ENCODE peak calls at places on chromosomes 4 and X, in five cellular contexts. One of them, this sample, is unnamed.

GRCh38 chr4:955161-955921 is 18.0 kb downstream of the DGKQ start:
- DNase-seq in hepatocyte: no peak
- DNase-seq in GM10248: no peak
- DNase-seq in heart right ventricle: no peak
- DNase-seq in cardiac fibroblast: no peak
- DNase-seq in this sample: no peak

GRCh38 chr4:15034071-15034764 is 31.9 kb downstream of the CPEB2 start:
- DNase-seq in GM10248: no peak
- DNase-seq in heart right ventricle: no peak
- DNase-seq in hepatocyte: no peak
- DNase-seq in cardiac fibroblast: peak
- DNase-seq in this sample: no peak

GRCh38 chrX:1500701-1501624 is 36.0 kb downstream of the P2RY8 start:
- DNase-seq in hepatocyte: no peak
- DNase-seq in heart right ventricle: no peak
- DNase-seq in cardiac fibroblast: no peak
- DNase-seq in GM10248: peak
- DNase-seq in this sample: no peak

GRCh38 chrX:19382500-19383145 is 38.9 kb downstream of the PDHA1 start:
- DNase-seq in hepatocyte: peak
- DNase-seq in cardiac fibroblast: peak
- DNase-seq in GM10248: peak
- DNase-seq in heart right ventricle: peak
- DNase-seq in this sample: peak

GRCh38 chrX:65697915-65698796 is 30.7 kb downstream of the MSN start:
- DNase-seq in heart right ventricle: peak
- DNase-seq in cardiac fibroblast: peak
- DNase-seq in GM10248: peak
- DNase-seq in hepatocyte: no peak
- DNase-seq in this sample: no peak

GRCh38 chr4:146646601-146647000 is 7.9 kb downstream of the POU4F2 start:
- DNase-seq in cardiac fibroblast: no peak
- DNase-seq in heart right ventricle: no peak
- DNase-seq in GM10248: no peak
- DNase-seq in hepatocyte: no peak
- DNase-seq in this sample: no peak

GRCh38 chr4:6527683-6528595 is 47.0 kb upstream of the MAN2B2 start:
- DNase-seq in hepatocyte: no peak
- DNase-seq in heart right ventricle: no peak
- DNase-seq in cardiac fibroblast: no peak
- DNase-seq in GM10248: no peak
- DNase-seq in this sample: no peak

GRCh38 chr4:47531241-47531953 is 46.3 kb downstream of the ATP10D start:
- DNase-seq in heart right ventricle: no peak
- DNase-seq in GM10248: peak
- DNase-seq in hepatocyte: peak
- DNase-seq in cardiac fibroblast: peak
- DNase-seq in this sample: no peak

GRCh38 chr4:48967626-48968025 is 18.4 kb upstream of the CWH43 start:
- DNase-seq in heart right ventricle: no peak
- DNase-seq in GM10248: no peak
- DNase-seq in hepatocyte: no peak
- DNase-seq in cardiac fibroblast: no peak
- DNase-seq in this sample: no peak

GRCh38 chr4:156875697-156876096 is 95.9 kb downstream of the PDGFC start:
- DNase-seq in cardiac fibroblast: no peak
- DNase-seq in heart right ventricle: no peak
- DNase-seq in hepatocyte: no peak
- DNase-seq in GM10248: no peak
- DNase-seq in this sample: no peak

GRCh38 chr4:128424524-128425195 is 137.0 kb upstream of the PGRMC2 start:
- DNase-seq in cardiac fibroblast: peak
- DNase-seq in GM10248: no peak
- DNase-seq in hepatocyte: no peak
- DNase-seq in heart right ventricle: no peak
- DNase-seq in this sample: no peak

GRCh38 chr4:18021720-18022571 is at the start of gene LCORL:
- DNase-seq in heart right ventricle: peak
- DNase-seq in hepatocyte: peak
- DNase-seq in cardiac fibroblast: peak
- DNase-seq in GM10248: peak
- DNase-seq in this sample: peak
- TF ChIP-seq CTCF in heart right ventricle: peak
- TF ChIP-seq CTCF in hepatocyte: peak
- TF ChIP-seq CTCF in cardiac fibroblast: no peak
- TF ChIP-seq CTCF in GM10248: peak
- TF ChIP-seq CTCF in this sample: no peak

DNA sequence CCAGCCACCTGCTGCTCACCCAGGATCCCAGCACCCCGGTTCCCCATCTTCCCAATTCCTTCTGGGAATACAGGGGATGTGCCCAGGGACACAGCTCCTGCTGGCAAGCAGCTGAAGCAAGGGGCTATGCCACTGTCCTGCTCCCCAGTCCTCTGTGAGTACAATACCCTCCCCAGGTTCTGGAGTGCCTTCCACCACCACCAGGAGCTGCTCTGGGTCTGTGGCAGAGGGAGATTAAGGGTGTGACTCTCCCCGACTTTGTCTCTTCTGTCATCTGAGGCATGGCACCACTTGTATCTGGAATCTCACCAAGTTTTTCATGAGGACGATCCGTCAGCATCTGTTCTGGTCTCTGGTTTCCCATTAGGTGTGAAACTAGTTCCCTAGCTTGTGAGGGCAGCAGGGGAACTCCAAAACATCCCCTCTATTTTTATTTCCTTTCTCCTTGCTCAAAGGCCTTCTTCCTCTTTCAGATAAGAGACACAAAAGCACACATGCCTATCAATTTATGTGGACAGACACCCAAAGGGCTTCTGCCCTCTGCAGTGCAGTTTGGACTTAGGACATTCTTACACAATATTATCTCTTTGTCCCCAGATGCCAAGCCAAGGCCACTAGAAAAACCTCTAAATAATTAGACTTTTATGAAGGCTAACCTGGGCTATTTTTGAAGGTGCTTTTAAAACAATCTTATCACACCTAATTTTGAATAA is 26.8 kb downstream of the MGST2 start:
- DNase-seq in cardiac fibroblast: peak
- DNase-seq in heart right ventricle: no peak
- DNase-seq in GM10248: no peak
- DNase-seq in hepatocyte: peak
- DNase-seq in this sample: no peak
- TF ChIP-seq CTCF in cardiac fibroblast: peak
- TF ChIP-seq CTCF in heart right ventricle: peak
- TF ChIP-seq CTCF in GM10248: no peak
- TF ChIP-seq CTCF in hepatocyte: peak
- TF ChIP-seq CTCF in this sample: no peak

DNA sequence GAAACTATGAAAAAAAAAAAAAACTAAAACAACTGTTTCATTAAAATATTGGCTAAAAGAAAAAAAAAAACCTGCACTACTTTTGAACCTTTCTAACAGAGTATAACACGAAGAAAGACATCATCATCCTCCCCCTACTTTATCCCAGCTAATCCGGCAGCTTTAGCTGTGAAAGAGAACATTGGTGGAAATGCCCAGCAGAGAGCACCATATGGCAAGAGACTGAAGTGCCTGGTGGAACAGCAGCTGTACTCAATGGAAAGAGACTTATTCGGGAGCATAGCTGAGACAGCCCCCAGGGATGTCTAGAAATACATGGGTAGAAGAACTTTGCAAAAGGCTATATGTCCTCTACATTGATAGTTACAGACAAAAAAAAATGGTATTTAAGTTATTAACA is 30.3 kb downstream of the STPG2 start:
- DNase-seq in GM10248: no peak
- DNase-seq in hepatocyte: peak
- DNase-seq in cardiac fibroblast: peak
- DNase-seq in heart right ventricle: no peak
- DNase-seq in this sample: no peak
- TF ChIP-seq CTCF in GM10248: no peak
- TF ChIP-seq CTCF in hepatocyte: peak
- TF ChIP-seq CTCF in cardiac fibroblast: peak
- TF ChIP-seq CTCF in heart right ventricle: peak
- TF ChIP-seq CTCF in this sample: no peak

GRCh38 chrX:110045988-110046387 is 43.1 kb downstream of the TMEM164 start:
- DNase-seq in heart right ventricle: no peak
- DNase-seq in hepatocyte: peak
- DNase-seq in GM10248: no peak
- DNase-seq in cardiac fibroblast: peak
- DNase-seq in this sample: no peak
- TF ChIP-seq CTCF in heart right ventricle: peak
- TF ChIP-seq CTCF in hepatocyte: peak
- TF ChIP-seq CTCF in GM10248: no peak
- TF ChIP-seq CTCF in cardiac fibroblast: no peak
- TF ChIP-seq CTCF in this sample: no peak

GRCh38 chr4:77473509-77473908 is 132.1 kb upstream of the CXCL13 start:
- DNase-seq in GM10248: peak
- DNase-seq in heart right ventricle: no peak
- DNase-seq in cardiac fibroblast: peak
- DNase-seq in hepatocyte: peak
- DNase-seq in this sample: no peak
- TF ChIP-seq CTCF in GM10248: peak
- TF ChIP-seq CTCF in heart right ventricle: no peak
- TF ChIP-seq CTCF in cardiac fibroblast: peak
- TF ChIP-seq CTCF in hepatocyte: peak
- TF ChIP-seq CTCF in this sample: no peak